ENCODE peak calls at places on chromosomes 4 and X, in seven cellular contexts. E is hepatocyte, N is PC-3, M is OCI-LY7, J is neural progenitor cell, H is HCT116, K is SK-N-SH. L is an unnamed sample.
A peak's percentile ranks its signal among the peaks of the same experiment; 100 is the strongest.

GRCh38 chr4:153083447-153083921 is 120.8 kb upstream of the TRIM2 start:
- DNase-seq in H (peak; percentile 69), J (peak; percentile 90), M (peak; percentile 80), K (peak; percentile 72), E (peak; percentile 87), N (peak; percentile 80), L (peak; percentile 94)

GRCh38 chr4:41212221-41213203 is 1.8 kb downstream of the APBB2 start:
- DNase-seq in K (peak; percentile 55), E (peak; percentile 76), M (peak; percentile 83), J (peak; percentile 36), N (peak; percentile 72), H (no peak), L (peak; percentile 57)

GRCh38 chr4:40243390-40243948 is 46.6 kb downstream of the RHOH start:
- DNase-seq in H (no peak), K (no peak), J (no peak), M (no peak), N (no peak), E (no peak), L (no peak)

GRCh38 chrX:40318796-40319195 is 221.0 kb upstream of the BCOR start:
- DNase-seq in H (no peak), K (no peak), E (no peak), J (no peak), N (no peak), M (no peak), L (no peak)

GRCh38 chr4:176622251-176622968 is 170.3 kb downstream of the VEGFC start:
- DNase-seq in E (no peak), N (peak; percentile 23), H (no peak), K (no peak), M (no peak), J (no peak), L (no peak)

GRCh38 chr4:53863731-53864130 is 200.7 kb downstream of the CHIC2 start:
- DNase-seq in M (no peak), K (no peak), N (no peak), J (no peak), H (no peak), E (no peak), L (no peak)

GRCh38 chrX:28520786-28521185 is 66.5 kb upstream of the IL1RAPL1 start:
- DNase-seq in N (no peak), K (no peak), M (no peak), H (no peak), E (no peak), J (no peak), L (no peak)

GRCh38 chr4:37628977-37629609 is 57.1 kb downstream of the RELL1 start:
- DNase-seq in N (peak; percentile 49), J (no peak), E (peak; percentile 67), M (no peak), K (no peak), H (peak; percentile 59), L (no peak)

GRCh38 chr4:169410839-169411770 is 140.3 kb upstream of the SH3RF1 start:
- DNase-seq in J (peak; percentile 32), N (peak; percentile 31), H (no peak), E (peak; percentile 10), K (peak; percentile 10), M (peak; percentile 57), L (peak; percentile 57)

GRCh38 chrX:150715180-150715579 is 22.0 kb downstream of the MTMR1 start:
- DNase-seq in K (no peak), J (no peak), M (no peak), H (no peak), E (no peak), N (no peak), L (no peak)

GRCh38 chrX:53511302-53511701 is 77.1 kb upstream of the HSD17B10 start:
- DNase-seq in K (no peak), J (no peak), M (no peak), H (no peak), E (no peak), N (no peak), L (no peak)

GRCh38 chr4:112099701-112100289 is 45.5 kb upstream of the FAM241A start:
- DNase-seq in K (peak; percentile 52), M (peak; percentile 63), E (peak; percentile 60), N (peak; percentile 71), J (peak; percentile 41), H (peak; percentile 61), L (peak; percentile 68)

DNA sequence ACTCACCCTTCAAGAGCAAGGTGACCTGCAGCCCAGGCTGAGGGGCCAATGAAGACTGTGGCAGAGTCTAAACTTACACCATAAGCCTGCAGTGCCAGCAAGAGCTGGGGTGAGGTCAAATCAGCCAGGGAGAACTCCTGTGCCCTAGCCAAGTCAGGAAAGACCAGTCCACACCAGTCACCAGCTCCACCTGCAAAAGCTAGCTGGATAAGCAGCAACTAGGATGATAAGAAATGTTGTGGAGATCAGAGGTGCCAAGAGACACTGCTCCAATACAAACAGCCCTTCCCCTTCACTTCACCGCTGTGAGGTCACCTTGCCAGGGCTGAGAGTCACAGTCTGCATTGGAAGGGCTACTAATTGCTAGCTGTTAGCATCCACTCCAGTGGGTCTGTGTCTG is 31.3 kb downstream of the NIPAL1 start:
- DNase-seq in J (no peak), H (no peak), M (peak; percentile 28), N (no peak), K (peak; percentile 8), E (no peak), L (no peak)
- TF ChIP-seq EZH2phosphoT487 in J (no peak), H (no peak), M (no peak), N (no peak), K (no peak), E (no peak), L (no peak)

GRCh38 chrX:11757397-11757728 is 674 bp upstream of the MSL3 start:
- DNase-seq in J (no peak), E (no peak), H (no peak), K (no peak), M (no peak), N (no peak), L (no peak)

GRCh38 chrX:11755724-11756123 is 2.3 kb upstream of the MSL3 start:
- DNase-seq in N (peak; percentile 76), M (no peak), J (no peak), H (no peak), E (peak; percentile 16), K (no peak), L (no peak)

GRCh38 chrX:11757729-11758399 is at the start of gene MSL3:
- DNase-seq in E (peak; percentile 81), N (peak; percentile 50), H (no peak), M (peak; percentile 56), J (peak; percentile 81), K (peak; percentile 87), L (peak; percentile 57)

GRCh38 chrX:11754958-11755645 is 2.9 kb upstream of the MSL3 start:
- DNase-seq in E (no peak), H (no peak), K (no peak), N (no peak), M (no peak), J (no peak), L (no peak)

GRCh38 chrX:11756354-11757318 is 1.4 kb upstream of the MSL3 start:
- DNase-seq in J (no peak), H (no peak), N (peak; percentile 56), M (no peak), K (no peak), E (peak; percentile 16), L (peak; percentile 4)
- TF ChIP-seq CTCF in J (no peak), H (no peak), N (no peak), M (no peak), K (no peak), E (no peak), L (no peak)

GRCh38 chrX:17922303-17922702 is 61.2 kb upstream of the RAI2 start:
- DNase-seq in J (no peak), E (no peak), M (no peak), H (no peak), K (peak; percentile 20), N (no peak), L (no peak)
- TF ChIP-seq EZH2phosphoT487 in J (no peak), E (no peak), M (no peak), H (no peak), K (no peak), N (no peak), L (no peak)

DNA sequence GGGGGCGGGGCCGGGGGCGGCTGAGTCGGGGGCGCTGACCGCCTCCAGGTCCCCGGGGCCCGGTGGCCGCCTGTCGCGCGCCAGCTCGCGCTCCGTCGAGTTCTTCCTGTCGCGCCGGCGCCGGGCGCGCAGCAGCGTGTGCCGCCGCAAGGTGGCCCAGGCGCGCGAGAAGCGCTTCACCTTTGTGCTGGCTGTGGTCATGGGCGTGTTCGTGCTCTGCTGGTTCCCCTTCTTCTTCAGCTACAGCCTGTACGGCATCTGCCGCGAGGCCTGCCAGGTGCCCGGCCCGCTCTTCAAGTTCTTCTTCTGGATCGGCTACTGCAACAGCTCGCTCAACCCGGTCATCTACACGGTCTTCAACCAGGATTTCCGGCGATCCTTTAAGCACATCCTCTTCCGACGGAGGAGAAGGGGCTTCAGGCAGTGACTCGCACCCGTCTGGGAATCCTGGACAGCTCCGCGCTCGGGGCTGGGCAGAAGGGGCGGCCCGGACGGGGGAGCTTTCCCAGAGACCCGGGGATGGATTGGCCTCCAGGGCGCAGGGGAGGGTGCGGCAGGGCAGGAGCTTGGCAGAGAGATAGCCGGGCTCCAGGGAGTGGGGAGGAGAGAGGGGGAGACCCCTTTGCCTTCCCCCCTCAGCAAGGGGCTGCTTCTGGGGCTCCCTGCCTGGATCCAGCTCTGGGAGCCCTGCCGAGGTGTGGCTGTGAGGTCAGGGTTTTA is 1.5 kb downstream of the ADRA2C start:
- DNase-seq in M (no peak), N (no peak), E (peak; percentile 60), H (no peak), K (peak; percentile 72), J (peak; percentile 83), L (peak; percentile 79)
- TF ChIP-seq CTCF in M (no peak), N (no peak), E (peak; percentile 37), H (no peak), K (no peak), J (peak; percentile 48), L (peak; percentile 48)

GRCh38 chr4:7903686-7904085 is 36.0 kb downstream of the AFAP1 start:
- DNase-seq in E (no peak), H (no peak), M (no peak), N (no peak), J (no peak), K (no peak), L (no peak)
- TF ChIP-seq EZH2phosphoT487 in E (no peak), H (no peak), M (no peak), N (no peak), J (no peak), K (no peak), L (no peak)

DNA sequence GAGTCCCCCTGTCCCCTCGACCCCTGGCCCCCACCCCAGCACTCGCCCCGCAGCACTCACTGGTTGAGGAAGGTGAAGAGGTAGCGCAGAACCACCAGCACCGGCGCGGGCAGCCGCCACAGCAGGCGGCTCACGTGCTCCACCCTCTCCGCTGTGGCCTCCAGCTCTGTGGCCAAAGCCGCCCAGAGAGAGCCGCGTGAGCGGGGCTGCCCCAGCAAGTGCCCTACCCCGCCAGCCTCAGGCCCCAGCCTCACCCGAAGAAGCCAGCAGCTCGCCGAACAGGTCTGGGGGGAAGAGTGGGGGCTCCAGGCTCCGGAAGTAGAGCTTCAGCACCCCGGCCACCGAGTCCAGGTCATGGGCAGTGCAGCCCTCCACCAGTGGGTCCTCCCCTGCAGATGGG is 6.0 kb downstream of the AVPR2 start:
- DNase-seq in J (no peak), E (no peak), H (no peak), M (no peak), K (no peak), N (no peak), L (no peak)
- TF ChIP-seq CTCF in J (no peak), E (no peak), H (no peak), M (no peak), K (no peak), N (no peak), L (no peak)

DNA sequence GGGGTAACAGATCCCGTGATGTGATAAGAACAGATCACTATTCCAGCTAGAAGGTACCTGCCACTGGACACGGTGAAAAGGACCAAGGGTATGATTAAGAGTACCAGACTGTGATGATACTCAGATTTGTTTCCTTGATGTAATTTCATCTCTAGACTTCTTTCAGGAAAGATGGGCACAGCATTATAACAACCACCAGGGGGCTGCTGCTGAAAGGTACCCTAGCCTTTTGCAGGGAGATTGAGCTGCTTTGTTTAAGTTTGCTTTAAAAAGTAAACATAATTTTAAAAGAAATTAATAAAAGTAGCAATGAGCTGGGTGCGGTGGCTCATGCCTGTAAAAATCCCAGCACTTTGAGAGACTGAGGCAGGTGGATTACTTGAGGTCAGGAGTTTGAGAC is 145.4 kb downstream of the EMCN start:
- DNase-seq in M (peak; percentile 3), J (peak; percentile 50), K (peak; percentile 3), E (peak; percentile 11), N (peak; percentile 30), H (no peak), L (peak; percentile 67)
- TF ChIP-seq EZH2phosphoT487 in M (no peak), J (no peak), K (no peak), E (no peak), N (no peak), H (no peak), L (no peak)

L was measured in GM23338.